ENCODE peak calls at places on chromosomes 5 and 9, in ten cellular contexts. V, C, G, D, Y, A, X, R, B and P are unnamed samples.

GRCh38 chr5:176888016-176888864 is 10.9 kb downstream of the HK3 start:
- DNase-seq in V (no peak), G (no peak), B (no peak), D (no peak), A (no peak), Y (no peak), X (no peak), R (no peak), C (no peak), P (no peak)

GRCh38 chr9:86413966-86414880 is 60.0 kb upstream of the TUT7 start:
- DNase-seq in G (no peak), D (peak; percentile 65), B (peak; percentile 50), A (peak; percentile 18), R (no peak), V (no peak), Y (no peak), X (peak; percentile 37), C (no peak), P (peak; percentile 30)

GRCh38 chr9:124886461-124886860 is 24.5 kb downstream of the ARPC5L start:
- DNase-seq in C (no peak), X (no peak), Y (no peak), D (no peak), A (no peak), V (no peak), B (no peak), G (no peak), R (no peak), P (no peak)

GRCh38 chr9:123468541-123468940 is 112.5 kb downstream of the CRB2 start:
- DNase-seq in Y (no peak), G (no peak), R (no peak), V (no peak), B (no peak), X (no peak), A (no peak), C (no peak), D (no peak), P (no peak)

GRCh38 chr9:17580119-17580518 is 1.3 kb downstream of the SH3GL2 start:
- DNase-seq in C (no peak), V (no peak), D (no peak), A (no peak), Y (no peak), X (no peak), R (no peak), B (no peak), G (no peak), P (no peak)

GRCh38 chr9:103242486-103242885 is 247.4 kb downstream of the CYLC2 start:
- DNase-seq in V (no peak), C (no peak), A (no peak), D (no peak), Y (no peak), X (no peak), R (no peak), G (no peak), B (no peak), P (no peak)

GRCh38 chr5:103461223-103461622 is 101.4 kb downstream of the NUDT12 start:
- DNase-seq in V (no peak), B (peak; percentile 64), G (no peak), X (no peak), A (no peak), D (peak; percentile 65), Y (no peak), C (no peak), R (no peak), P (no peak)

GRCh38 chr5:57066921-57067914 is 106.6 kb upstream of the GPBP1 start:
- DNase-seq in C (no peak), A (no peak), B (peak; percentile 32), V (no peak), R (no peak), G (no peak), Y (no peak), D (no peak), X (no peak), P (no peak)

GRCh38 chr5:120293796-120294195 is 170.3 kb upstream of the PRR16 start:
- DNase-seq in C (no peak), R (no peak), D (peak; percentile 65), V (no peak), B (peak; percentile 85), G (no peak), A (no peak), X (no peak), Y (no peak), P (no peak)

GRCh38 chr5:36237756-36238155 is 4.0 kb downstream of the NADK2 start:
- DNase-seq in B (no peak), A (no peak), X (no peak), G (no peak), V (no peak), D (no peak), Y (no peak), C (no peak), R (no peak), P (no peak)

GRCh38 chr5:66933066-66933465 is 263.5 kb downstream of the CD180 start:
- DNase-seq in Y (peak; percentile 16), R (no peak), B (peak; percentile 86), X (no peak), V (no peak), C (no peak), G (no peak), A (no peak), D (peak; percentile 25), P (no peak)

GRCh38 chr5:137666109-137666850 is 69.6 kb downstream of the KLHL3 start:
- DNase-seq in D (peak; percentile 63), G (no peak), V (no peak), B (peak; percentile 28), Y (no peak), R (peak; percentile 30), C (peak; percentile 37), A (peak; percentile 20), X (peak; percentile 62), P (peak; percentile 44)

GRCh38 chr5:57405984-57406383 is 76.6 kb downstream of the ACTBL2 start:
- DNase-seq in G (no peak), D (peak; percentile 82), B (peak; percentile 44), Y (no peak), V (no peak), C (no peak), A (no peak), R (no peak), X (no peak), P (no peak)

GRCh38 chr5:63233906-63234305 is 655.3 kb downstream of the LRRC70 start:
- DNase-seq in A (no peak), V (no peak), X (no peak), Y (no peak), G (no peak), R (no peak), C (no peak), B (no peak), D (peak; percentile 78), P (no peak)

GRCh38 chr5:119269061-119269579 is 86.7 kb upstream of the TNFAIP8 start:
- DNase-seq in A (peak; percentile 77), B (peak; percentile 35), D (no peak), Y (no peak), R (no peak), G (peak; percentile 71), V (no peak), C (peak; percentile 46), X (no peak), P (peak; percentile 21)

GRCh38 chr5:119270121-119270565 is 85.7 kb upstream of the TNFAIP8 start:
- DNase-seq in B (no peak), Y (no peak), A (no peak), V (no peak), D (no peak), X (no peak), G (no peak), R (no peak), C (no peak), P (no peak)

GRCh38 chr5:119270955-119271757 is 84.7 kb upstream of the TNFAIP8 start:
- DNase-seq in X (no peak), C (peak; percentile 43), V (no peak), G (no peak), R (no peak), A (no peak), D (no peak), B (no peak), Y (no peak), P (no peak)

GRCh38 chr5:119268387-119269060 is 87.3 kb upstream of the TNFAIP8 start:
- DNase-seq in Y (peak; percentile 82), R (peak; percentile 91), X (peak; percentile 97), A (peak; percentile 98), V (peak; percentile 98), C (peak; percentile 98), B (peak; percentile 90), D (peak; percentile 96), G (peak; percentile 100), P (peak; percentile 97)

DNA sequence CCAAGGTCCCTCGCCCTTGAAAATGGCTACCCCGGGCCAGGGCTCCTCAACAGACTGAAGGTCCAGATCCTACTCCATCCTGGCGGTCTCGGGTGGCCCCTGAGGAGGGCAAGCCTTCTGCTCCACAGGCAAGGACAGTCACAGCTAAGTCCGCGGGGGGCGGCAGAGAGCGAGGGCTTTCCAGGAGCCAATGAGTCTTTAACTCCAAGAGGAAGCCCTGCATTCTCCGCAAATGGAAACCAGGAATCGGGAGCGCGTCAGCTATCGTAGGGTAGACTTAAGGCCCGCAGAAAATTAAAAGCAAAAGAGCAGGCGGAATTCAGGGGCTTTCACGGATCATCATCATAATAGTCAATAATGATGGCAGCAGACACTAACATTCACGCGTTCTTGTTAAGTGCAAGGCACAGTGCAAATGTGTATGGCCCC is 87.8 kb upstream of the TNFAIP8 start:
- DNase-seq in Y (peak; percentile 90), G (peak; percentile 96), B (peak; percentile 95), R (peak; percentile 69), V (peak; percentile 94), A (peak; percentile 97), C (peak; percentile 85), X (peak; percentile 83), D (peak; percentile 95), P (peak; percentile 85)
- TF ChIP-seq CTCF in Y (peak; percentile 74), G (peak; percentile 35), B (peak; percentile 62), R (peak; percentile 70), V (peak; percentile 9), A (peak; percentile 73), C (no peak), X (peak; percentile 81), D (peak; percentile 34), P (peak; percentile 67)

GRCh38 chr5:159581502-159582249 is 251.4 kb upstream of the IL12B start:
- DNase-seq in A (no peak), C (peak; percentile 63), X (no peak), V (no peak), Y (peak; percentile 21), R (no peak), D (peak; percentile 83), G (peak; percentile 76), B (peak; percentile 45), P (no peak)
- TF ChIP-seq CTCF in A (no peak), C (no peak), X (no peak), V (no peak), Y (peak; percentile 13), R (no peak), D (peak; percentile 21), G (no peak), B (peak; percentile 22), P (no peak)

DNA sequence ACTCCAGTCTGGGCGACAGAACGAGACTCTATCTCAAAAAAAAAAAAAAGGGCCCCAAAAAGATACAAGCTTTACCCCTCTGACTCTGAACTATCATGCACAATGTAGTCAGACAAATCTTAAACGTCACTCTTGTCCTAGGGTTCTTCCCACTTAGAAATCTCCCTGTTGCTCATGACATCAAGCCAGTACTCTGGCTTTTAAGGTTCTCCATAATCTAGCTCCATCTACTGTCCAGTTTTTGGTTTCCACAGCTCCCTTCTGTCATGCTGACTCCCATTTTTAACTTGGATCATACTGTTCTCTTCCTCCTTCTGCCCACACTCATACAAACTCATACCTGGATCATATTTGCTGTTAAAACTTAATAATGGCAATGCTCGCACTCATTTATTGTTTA is 156.7 kb upstream of the TLX3 start:
- DNase-seq in X (no peak), Y (no peak), D (peak; percentile 36), G (no peak), R (no peak), C (no peak), V (no peak), B (peak; percentile 54), A (no peak), P (no peak)
- TF ChIP-seq CTCF in X (peak; percentile 3), Y (peak; percentile 45), D (peak; percentile 26), G (peak; percentile 22), R (no peak), C (no peak), V (peak; percentile 49), B (peak; percentile 47), A (no peak), P (no peak)

GRCh38 chr5:74113987-74114386 is 488.0 kb downstream of the ARHGEF28 start:
- DNase-seq in D (no peak), R (no peak), Y (no peak), X (no peak), G (no peak), C (no peak), A (no peak), B (no peak), V (no peak), P (no peak)
- TF ChIP-seq CTCF in D (no peak), R (no peak), Y (no peak), X (no peak), G (no peak), C (no peak), A (no peak), B (no peak), V (no peak), P (no peak)